ENCODE peak calls at places on chromosomes 7 and 10, in four cellular contexts. One of them, this sample, is unnamed.
A peak's percentile ranks its signal among the peaks of the same experiment; 100 is the strongest.

GRCh38 chr7:25897261-25897782 is 254.7 kb upstream of the NFE2L3 start:
- DNase-seq in H1: no peak
- DNase-seq in IMR-90: no peak
- DNase-seq in PC-9: no peak
- DNase-seq in this sample: no peak

GRCh38 chr10:122354391-122354790 is 20.1 kb upstream of the PLEKHA1 start:
- DNase-seq in H1: no peak
- DNase-seq in IMR-90: no peak
- DNase-seq in PC-9: no peak
- DNase-seq in this sample: no peak

GRCh38 chr7:113159746-113160339 is 41.5 kb upstream of the SMIM30 start:
- DNase-seq in H1: peak; percentile 51
- DNase-seq in IMR-90: peak; percentile 45
- DNase-seq in PC-9: peak; percentile 14
- DNase-seq in this sample: peak; percentile 21

GRCh38 chr10:80411681-80412230 is 3.4 kb downstream of the PRXL2A start:
- DNase-seq in H1: no peak
- DNase-seq in IMR-90: no peak
- DNase-seq in PC-9: no peak
- DNase-seq in this sample: peak; percentile 49

GRCh38 chr7:77425151-77426051 is 9.3 kb upstream of the GSAP start:
- DNase-seq in H1: no peak
- DNase-seq in IMR-90: peak; percentile 91
- DNase-seq in PC-9: peak; percentile 8
- DNase-seq in this sample: peak; percentile 93

GRCh38 chr10:10271639-10272192 is 746.0 kb upstream of the CELF2 start:
- DNase-seq in H1: no peak
- DNase-seq in IMR-90: no peak
- DNase-seq in PC-9: no peak
- DNase-seq in this sample: no peak

GRCh38 chr7:522071-522937 is 2.7 kb upstream of the PDGFA start:
- DNase-seq in H1: no peak
- DNase-seq in IMR-90: peak; percentile 32
- DNase-seq in PC-9: peak; percentile 66
- DNase-seq in this sample: peak; percentile 58

GRCh38 chr10:36888925-36889573 is 236.3 kb upstream of the ANKRD30A start:
- DNase-seq in H1: peak; percentile 73
- DNase-seq in IMR-90: peak; percentile 3
- DNase-seq in PC-9: peak; percentile 16
- DNase-seq in this sample: peak; percentile 31

GRCh38 chr7:83794834-83795233 is 145.9 kb upstream of the SEMA3E start:
- DNase-seq in H1: no peak
- DNase-seq in IMR-90: no peak
- DNase-seq in PC-9: no peak
- DNase-seq in this sample: no peak

GRCh38 chr10:16905304-16905703 is 88.1 kb upstream of the RSU1 start:
- DNase-seq in H1: no peak
- DNase-seq in IMR-90: no peak
- DNase-seq in PC-9: no peak
- DNase-seq in this sample: no peak

GRCh38 chr7:113880467-113881040 is 38.3 kb downstream of the PPP1R3A start:
- DNase-seq in H1: no peak
- DNase-seq in IMR-90: no peak
- DNase-seq in PC-9: no peak
- DNase-seq in this sample: no peak

GRCh38 chr10:101050206-101051069 is 11.4 kb upstream of the KAZALD1 start:
- DNase-seq in H1: peak; percentile 99
- DNase-seq in IMR-90: no peak
- DNase-seq in PC-9: peak; percentile 67
- DNase-seq in this sample: no peak

GRCh38 chr10:43121444-43121843 is 16.8 kb upstream of the CSGALNACT2 start:
- DNase-seq in H1: no peak
- DNase-seq in IMR-90: no peak
- DNase-seq in PC-9: no peak
- DNase-seq in this sample: no peak

GRCh38 chr7:81801532-81801931 is 31.7 kb upstream of the HGF start:
- DNase-seq in H1: no peak
- DNase-seq in IMR-90: no peak
- DNase-seq in PC-9: no peak
- DNase-seq in this sample: no peak

GRCh38 chr10:3948843-3949242 is 163.8 kb upstream of the KLF6 start:
- DNase-seq in H1: no peak
- DNase-seq in IMR-90: peak; percentile 79
- DNase-seq in PC-9: no peak
- DNase-seq in this sample: peak; percentile 33

GRCh38 chr10:80154978-80155695 is 22.6 kb downstream of the PLAC9 start:
- DNase-seq in H1: no peak
- DNase-seq in IMR-90: peak; percentile 96
- DNase-seq in PC-9: no peak
- DNase-seq in this sample: peak; percentile 89

GRCh38 chr10:129679207-129679606 is 212.2 kb downstream of the MGMT start:
- DNase-seq in H1: no peak
- DNase-seq in IMR-90: no peak
- DNase-seq in PC-9: no peak
- DNase-seq in this sample: no peak

GRCh38 chr10:30103595-30104310 is 44.4 kb upstream of the JCAD start:
- DNase-seq in H1: no peak
- DNase-seq in IMR-90: no peak
- DNase-seq in PC-9: no peak
- DNase-seq in this sample: no peak

GRCh38 chr7:102875700-102876192 is 37.1 kb upstream of the LRRC17 start:
- DNase-seq in H1: no peak
- DNase-seq in IMR-90: peak; percentile 100
- DNase-seq in PC-9: peak; percentile 82
- DNase-seq in this sample: peak; percentile 99

GRCh38 chr10:59843733-59844132 is 62.6 kb downstream of the CCDC6 start:
- DNase-seq in H1: no peak
- DNase-seq in IMR-90: no peak
- DNase-seq in PC-9: no peak
- DNase-seq in this sample: no peak
- H3K4me2 ChIP-seq in H1: no peak overlapping the region
- H3K4me2 ChIP-seq in IMR-90: no peak overlapping the region
- H3K4me2 ChIP-seq in PC-9: no peak overlapping the region
- H3K4me2 ChIP-seq in this sample: no peak overlapping the region

DNA sequence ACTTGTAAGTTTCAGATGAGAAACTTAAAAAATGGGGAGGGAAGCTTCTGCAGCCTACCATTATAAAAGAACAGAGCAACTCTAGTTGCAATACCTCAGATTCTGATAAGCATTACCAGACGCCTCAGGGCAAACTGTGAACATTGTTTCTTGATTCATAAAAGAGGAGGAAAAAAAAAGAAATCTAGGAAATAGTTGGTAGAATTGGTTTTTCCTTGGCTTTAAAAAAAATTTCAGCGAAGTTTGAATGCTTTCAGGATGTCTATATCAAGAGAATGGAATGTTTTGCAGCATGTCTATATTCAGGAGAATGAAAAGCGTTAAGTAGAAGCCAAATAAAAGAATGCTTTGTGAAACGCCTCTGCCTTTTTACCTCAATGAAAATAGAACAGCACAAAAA is 17.5 kb upstream of the ANLN start:
- DNase-seq in H1: no peak
- DNase-seq in IMR-90: no peak
- DNase-seq in PC-9: peak; percentile 61
- DNase-seq in this sample: no peak
- H3K4me2 ChIP-seq in H1: no peak overlapping the region
- H3K4me2 ChIP-seq in IMR-90: no peak overlapping the region
- H3K4me2 ChIP-seq in PC-9: peak overlapping the region; percentile 6
- H3K4me2 ChIP-seq in this sample: peak overlapping the region; percentile 49

GRCh38 chr10:93063977-93064660 is 3.5 kb downstream of the CYP26C1 start:
- DNase-seq in H1: no peak
- DNase-seq in IMR-90: no peak
- DNase-seq in PC-9: no peak
- DNase-seq in this sample: no peak

GRCh38 chr10:93064874-93065660 is 4.5 kb downstream of the CYP26C1 start:
- DNase-seq in H1: no peak
- DNase-seq in IMR-90: no peak
- DNase-seq in PC-9: no peak
- DNase-seq in this sample: no peak

GRCh38 chr10:93061594-93062498 is 1.2 kb downstream of the CYP26C1 start:
- DNase-seq in H1: no peak
- DNase-seq in IMR-90: peak; percentile 33
- DNase-seq in PC-9: no peak
- DNase-seq in this sample: no peak

GRCh38 chr10:93062499-93063216 is 2.1 kb downstream of the CYP26C1 start:
- DNase-seq in H1: peak; percentile 82
- DNase-seq in IMR-90: peak; percentile 44
- DNase-seq in PC-9: peak; percentile 53
- DNase-seq in this sample: peak; percentile 48

GRCh38 chr10:93063217-93063976 is 2.8 kb downstream of the CYP26C1 start:
- DNase-seq in H1: no peak
- DNase-seq in IMR-90: no peak
- DNase-seq in PC-9: no peak
- DNase-seq in this sample: no peak
- H3K4me2 ChIP-seq in H1: peak overlapping the region; percentile 75
- H3K4me2 ChIP-seq in IMR-90: no peak overlapping the region
- H3K4me2 ChIP-seq in PC-9: no peak overlapping the region
- H3K4me2 ChIP-seq in this sample: peak overlapping the region; percentile 94

DNA sequence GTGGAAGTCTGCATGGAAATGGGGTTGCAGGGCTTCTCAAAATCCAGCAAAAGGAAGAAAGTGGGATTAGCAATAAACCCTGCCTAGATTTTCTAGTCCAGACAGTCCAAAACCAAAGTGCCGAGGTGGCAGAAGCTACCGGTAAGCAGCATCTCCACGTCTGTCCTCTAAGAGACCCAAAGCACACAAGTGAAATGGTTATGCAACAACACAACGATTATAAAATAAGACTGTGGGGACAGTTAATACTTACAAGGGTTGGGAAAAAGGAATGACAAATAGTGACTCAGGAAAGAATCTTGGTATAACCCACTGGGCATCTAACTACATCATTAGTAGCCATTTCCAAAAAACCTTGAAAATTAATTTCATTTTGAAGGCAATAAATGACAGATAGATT is 24.7 kb downstream of the CREB3L2 start:
- DNase-seq in H1: no peak
- DNase-seq in IMR-90: no peak
- DNase-seq in PC-9: no peak
- DNase-seq in this sample: no peak
- H3K4me2 ChIP-seq in H1: no peak overlapping the region
- H3K4me2 ChIP-seq in IMR-90: no peak overlapping the region
- H3K4me2 ChIP-seq in PC-9: peak overlapping the region; percentile 72
- H3K4me2 ChIP-seq in this sample: no peak overlapping the region

GRCh38 chr10:31770307-31770902 is 158.2 kb downstream of the ARHGAP12 start:
- DNase-seq in H1: no peak
- DNase-seq in IMR-90: no peak
- DNase-seq in PC-9: no peak
- DNase-seq in this sample: no peak
- H3K4me2 ChIP-seq in H1: no peak overlapping the region
- H3K4me2 ChIP-seq in IMR-90: no peak overlapping the region
- H3K4me2 ChIP-seq in PC-9: no peak overlapping the region
- H3K4me2 ChIP-seq in this sample: no peak overlapping the region

GRCh38 chr10:13483951-13484350 is 44.9 kb downstream of the BEND7 start:
- DNase-seq in H1: no peak
- DNase-seq in IMR-90: no peak
- DNase-seq in PC-9: no peak
- DNase-seq in this sample: no peak

GRCh38 chr10:13483073-13483472 is 45.7 kb downstream of the BEND7 start:
- DNase-seq in H1: no peak
- DNase-seq in IMR-90: no peak
- DNase-seq in PC-9: no peak
- DNase-seq in this sample: no peak

GRCh38 chr10:13481690-13482089 is 47.1 kb downstream of the BEND7 start:
- DNase-seq in H1: no peak
- DNase-seq in IMR-90: no peak
- DNase-seq in PC-9: no peak
- DNase-seq in this sample: no peak

GRCh38 chr10:13489035-13489434 is 39.8 kb downstream of the BEND7 start:
- DNase-seq in H1: no peak
- DNase-seq in IMR-90: no peak
- DNase-seq in PC-9: no peak
- DNase-seq in this sample: no peak

GRCh38 chr10:13485623-13486022 is 43.2 kb downstream of the BEND7 start:
- DNase-seq in H1: no peak
- DNase-seq in IMR-90: no peak
- DNase-seq in PC-9: no peak
- DNase-seq in this sample: no peak
- H3K4me2 ChIP-seq in H1: no peak overlapping the region
- H3K4me2 ChIP-seq in IMR-90: no peak overlapping the region
- H3K4me2 ChIP-seq in PC-9: no peak overlapping the region
- H3K4me2 ChIP-seq in this sample: no peak overlapping the region

This sample was measured in mammary epithelial cell.